ENCODE peak calls at places on chromosomes 1 and 21, in six cellular contexts. A, J, H, C, Y and I are unnamed samples.

GRCh38 chr1:156096640-156097391 is 14.6 kb upstream of the MEX3A start:
- DNase-seq in A (peak), J (peak), H (peak), C (peak), Y (peak), I (peak)

GRCh38 chr1:151398691-151399065 is 695 bp upstream of the PSMB4 start:
- DNase-seq in A (peak), J (no peak), H (no peak), C (no peak), Y (no peak), I (peak)

GRCh38 chr1:183370399-183371058 is 47.7 kb downstream of the NMNAT2 start:
- DNase-seq in A (no peak), J (no peak), H (peak), C (no peak), Y (no peak), I (no peak)

GRCh38 chr21:31457675-31458074 is 113.6 kb upstream of the TIAM1 start:
- DNase-seq in A (no peak), J (peak), H (no peak), C (no peak), Y (peak), I (no peak)

GRCh38 chr1:70764747-70765146 is 282.9 kb downstream of the PTGER3 start:
- DNase-seq in A (peak), J (no peak), H (no peak), C (no peak), Y (no peak), I (no peak)

GRCh38 chr1:161172349-161172748 is 5.0 kb downstream of the B4GALT3 start:
- DNase-seq in A (no peak), J (no peak), H (no peak), C (no peak), Y (no peak), I (no peak)

GRCh38 chr1:80593197-80593596 is 1207.5 kb upstream of the ADGRL2 start:
- DNase-seq in A (no peak), J (no peak), H (no peak), C (no peak), Y (no peak), I (no peak)

GRCh38 chr1:30684881-30685795 is 38.2 kb downstream of the MATN1 start:
- DNase-seq in A (no peak), J (peak), H (peak), C (peak), Y (peak), I (no peak)

GRCh38 chr1:3669971-3670431 is 17.7 kb downstream of the TP73 start:
- DNase-seq in A (no peak), J (no peak), H (no peak), C (no peak), Y (no peak), I (no peak)

DNA sequence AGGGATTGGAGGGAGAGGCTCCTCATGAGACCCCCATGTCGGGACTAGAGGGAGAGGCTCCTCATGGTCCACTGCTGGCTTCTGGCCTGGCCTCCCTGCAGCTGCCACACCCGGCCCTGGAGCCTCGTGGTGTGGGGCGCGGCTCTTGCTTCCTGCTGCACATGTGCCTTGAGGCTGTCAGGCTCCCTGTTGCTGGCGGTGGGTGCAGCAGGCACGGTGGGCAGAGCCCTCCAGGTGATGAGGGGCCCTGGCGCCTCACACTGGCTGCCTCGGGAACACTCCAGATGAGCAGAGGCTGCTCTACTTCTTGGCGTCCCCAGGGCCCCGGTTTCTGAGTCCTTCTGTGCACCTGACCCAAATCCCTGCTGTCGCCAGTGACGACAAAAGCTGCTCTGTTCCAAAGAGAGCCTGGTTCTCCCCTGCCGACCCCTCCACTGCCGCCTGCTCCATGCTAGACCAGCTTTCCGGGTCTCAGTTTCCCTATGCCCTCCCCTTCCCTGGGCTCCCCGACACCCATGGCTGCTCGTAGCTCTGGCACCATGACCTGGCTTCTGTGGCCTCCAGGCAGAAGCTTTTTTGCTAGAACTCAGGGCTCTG is 9.7 kb upstream of the ATAD3B start:
- DNase-seq in A (no peak), J (no peak), H (peak), C (no peak), Y (no peak), I (no peak)
- TF ChIP-seq EZH2phosphoT487 in A (no peak), J (no peak), H (no peak), C (no peak), Y (no peak), I (no peak)

GRCh38 chr1:11570821-11571220 is 83.4 kb downstream of the FBXO2 start:
- DNase-seq in A (no peak), J (no peak), H (no peak), C (no peak), Y (no peak), I (no peak)

GRCh38 chr1:11567244-11568065 is 86.8 kb downstream of the FBXO2 start:
- DNase-seq in A (no peak), J (no peak), H (no peak), C (no peak), Y (no peak), I (no peak)

GRCh38 chr1:11569551-11569950 is 84.7 kb downstream of the FBXO2 start:
- DNase-seq in A (no peak), J (no peak), H (no peak), C (no peak), Y (no peak), I (no peak)

GRCh38 chr1:11569954-11570353 is 84.3 kb downstream of the FBXO2 start:
- DNase-seq in A (no peak), J (no peak), H (no peak), C (no peak), Y (no peak), I (no peak)

DNA sequence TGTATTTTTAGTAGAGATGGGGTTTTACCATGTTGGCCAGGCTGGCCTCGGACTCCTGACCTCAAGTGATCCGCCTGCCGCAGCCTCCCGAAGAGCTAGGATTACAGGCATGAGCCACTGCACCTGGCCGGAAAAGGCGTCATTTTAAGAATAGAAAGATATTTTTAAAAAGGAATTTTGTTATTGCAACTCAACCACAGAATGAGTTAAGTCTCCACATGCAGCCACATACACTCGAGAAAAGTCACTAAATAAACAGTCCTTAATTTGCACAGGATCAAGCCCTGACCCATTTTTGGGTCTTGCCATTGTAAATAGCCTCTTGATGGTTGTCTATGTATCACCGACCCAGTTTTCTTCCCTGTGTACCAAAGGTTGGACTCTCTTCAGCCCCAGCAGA is 85.5 kb downstream of the FBXO2 start:
- DNase-seq in A (no peak), J (no peak), H (peak), C (no peak), Y (no peak), I (no peak)
- H3K4me3 ChIP-seq in A (no peak), J (no peak), H (no peak), C (no peak), Y (no peak), I (no peak)

DNA sequence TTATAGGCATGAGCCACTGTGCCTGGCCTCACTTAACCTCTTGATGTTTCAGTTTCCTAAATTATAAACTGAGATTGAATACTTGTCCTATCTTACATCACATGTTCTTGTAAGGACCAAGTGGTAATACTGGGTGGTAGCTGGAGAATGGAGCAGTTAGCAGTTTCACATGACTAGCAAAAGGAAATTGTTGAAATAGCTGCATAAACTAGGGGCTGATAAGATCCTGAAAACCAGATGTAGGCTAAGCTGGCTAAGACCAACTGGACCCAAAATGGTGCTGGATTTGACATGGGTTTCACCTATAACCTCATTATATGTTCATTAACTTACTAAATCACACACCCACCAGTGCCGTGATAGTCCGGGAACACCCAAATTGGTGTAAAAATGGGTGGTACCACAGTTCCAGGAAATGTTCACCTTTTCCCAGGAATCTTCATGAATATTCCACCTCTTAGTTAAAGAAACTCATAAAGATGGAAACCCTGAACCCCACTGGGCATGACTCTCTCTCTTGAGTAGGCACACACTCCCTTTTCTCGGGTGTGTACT is at the start of gene PAPPA2:
- DNase-seq in A (no peak), J (no peak), H (no peak), C (no peak), Y (no peak), I (no peak)
- TF ChIP-seq EZH2phosphoT487 in A (no peak), J (no peak), H (no peak), C (no peak), Y (no peak), I (no peak)

GRCh38 chr1:214902636-214903320 is 179.8 kb upstream of the KCNK2 start:
- DNase-seq in A (peak), J (no peak), H (peak), C (no peak), Y (no peak), I (no peak)
- H3K4me3 ChIP-seq in A (peak), J (no peak), H (peak), C (no peak), Y (no peak), I (no peak)

DNA sequence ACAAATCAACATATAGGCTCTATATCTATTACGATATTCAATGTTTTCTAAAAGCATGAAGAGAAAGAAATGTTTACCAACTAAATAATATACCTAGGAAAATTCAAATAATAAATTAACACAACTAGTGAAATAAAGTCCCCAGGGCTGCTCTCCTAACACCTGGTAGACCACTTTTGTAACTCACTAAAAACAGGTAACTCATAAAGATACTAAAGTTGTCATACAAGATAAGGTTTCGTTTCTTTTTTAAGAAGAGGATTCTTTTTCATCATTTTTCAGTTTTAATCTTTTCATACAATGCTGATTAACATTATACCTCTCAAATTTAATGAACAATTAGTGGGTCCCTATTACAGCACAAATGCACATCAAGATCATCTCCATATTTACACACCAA is 99.0 kb downstream of the ZZZ3 start:
- DNase-seq in A (no peak), J (no peak), H (no peak), C (no peak), Y (no peak), I (no peak)
- TF ChIP-seq EZH2phosphoT487 in A (no peak), J (no peak), H (no peak), C (no peak), Y (no peak), I (no peak)

DNA sequence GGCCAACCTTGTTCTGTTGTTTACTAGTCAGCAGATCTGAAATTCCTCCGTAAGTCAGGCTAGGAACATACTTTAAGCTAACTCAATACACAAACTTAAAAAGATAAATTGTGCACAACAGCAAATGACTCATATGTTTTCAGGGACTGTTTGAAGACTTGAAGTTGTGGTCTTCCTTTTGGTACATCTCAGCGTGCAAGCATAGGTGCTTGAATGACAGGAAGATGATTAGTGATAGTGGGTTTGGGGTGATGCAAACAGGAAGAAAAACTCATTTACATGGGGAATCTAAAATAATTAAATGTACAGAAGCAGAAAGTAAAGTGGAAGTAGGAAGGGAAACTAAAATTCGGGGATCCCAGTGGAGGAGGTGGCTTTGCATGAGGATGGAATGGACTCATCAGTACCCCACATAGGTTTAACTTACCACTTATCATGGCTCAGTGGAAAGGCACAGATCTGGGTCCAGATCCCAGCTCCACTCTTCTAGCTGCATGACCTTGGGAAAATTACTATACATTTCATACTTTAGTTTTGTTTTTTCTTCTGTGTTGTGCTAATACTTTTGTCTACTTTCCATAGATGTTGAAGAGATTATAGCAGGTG is 122.3 kb downstream of the XCL2 start:
- DNase-seq in A (no peak), J (no peak), H (no peak), C (no peak), Y (no peak), I (no peak)
- H3K4me3 ChIP-seq in A (no peak), J (no peak), H (no peak), C (no peak), Y (no peak), I (no peak)

DNA sequence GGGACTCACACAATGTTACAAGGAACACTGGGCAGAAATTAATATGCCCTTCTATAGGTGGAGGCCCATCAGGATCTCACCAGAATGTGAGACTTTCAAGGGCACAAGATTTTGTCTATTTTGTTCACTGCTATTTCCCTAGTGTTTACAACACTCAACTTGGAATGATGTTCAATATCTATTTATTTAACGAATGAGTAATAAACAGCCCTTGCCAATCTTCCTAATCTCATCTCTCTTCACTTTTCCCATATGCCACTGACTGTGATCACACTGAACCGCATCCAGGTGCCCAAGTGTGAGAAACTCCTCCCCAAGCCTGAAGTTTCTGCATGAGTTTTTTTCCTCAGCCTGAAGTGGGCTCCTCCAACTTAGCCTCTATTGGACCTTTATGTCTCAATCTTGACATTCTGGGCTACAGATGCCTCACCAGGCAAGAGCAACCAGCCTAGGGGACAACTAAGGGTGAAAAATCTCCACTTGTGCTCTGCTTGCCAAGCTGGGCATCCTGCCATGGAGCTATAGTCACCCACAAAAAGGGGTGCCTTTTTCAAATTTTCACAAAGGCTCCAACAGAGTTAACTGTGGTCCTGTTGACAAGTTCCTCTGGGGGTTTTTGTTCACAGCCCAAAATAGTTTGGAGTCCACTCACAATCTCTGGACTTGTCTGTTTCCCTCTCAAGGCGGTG is 105.6 kb downstream of the PLPP3 start:
- DNase-seq in A (peak), J (no peak), H (peak), C (no peak), Y (no peak), I (no peak)
- TF ChIP-seq EZH2phosphoT487 in A (no peak), J (no peak), H (no peak), C (no peak), Y (no peak), I (no peak)

DNA sequence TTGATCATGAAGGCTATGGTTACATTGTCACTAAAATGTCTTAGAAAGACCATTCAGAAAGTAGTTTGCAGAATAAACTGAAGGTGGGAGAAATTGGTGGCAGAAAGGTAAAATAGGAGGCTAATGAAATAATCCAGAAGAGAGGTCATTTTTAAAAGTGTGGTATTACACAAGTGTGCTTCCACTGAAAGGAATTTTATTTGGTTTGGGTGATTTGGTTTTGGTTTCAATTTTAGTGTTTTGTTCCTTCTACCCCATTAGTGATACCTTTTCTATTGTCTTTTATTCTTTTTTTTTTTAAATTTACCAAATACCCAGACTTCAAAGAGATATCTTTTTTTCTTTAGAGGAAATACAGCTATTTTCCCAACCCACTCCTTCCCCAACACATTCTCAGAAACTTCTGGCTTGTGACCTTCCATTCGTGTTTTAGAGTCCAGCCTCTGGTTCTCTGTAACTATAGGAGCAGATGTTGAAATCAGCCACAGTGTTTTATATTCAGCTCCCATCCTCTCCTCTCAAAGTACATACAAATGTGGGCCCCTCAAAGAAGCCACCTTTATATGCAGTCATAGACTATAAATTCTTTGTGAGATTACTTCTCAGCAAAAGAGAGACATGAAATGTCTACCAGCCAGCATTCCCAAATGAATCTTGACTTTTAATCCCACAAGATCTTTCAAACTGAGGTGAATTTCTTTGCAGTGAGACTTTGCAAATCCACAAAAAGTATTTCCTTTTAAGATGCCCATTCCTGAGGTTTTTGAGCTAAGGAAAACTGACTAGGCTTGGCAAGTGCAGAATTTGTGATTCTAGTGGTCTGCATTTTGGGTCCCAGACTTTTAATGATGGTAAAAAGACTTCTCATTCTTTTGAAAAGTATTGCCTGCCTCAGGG is 42.0 kb upstream of the PALMD start:
- DNase-seq in A (peak), J (no peak), H (no peak), C (no peak), Y (no peak), I (no peak)
- H3K4me3 ChIP-seq in A (peak), J (no peak), H (no peak), C (no peak), Y (no peak), I (no peak)